ENCODE peak calls at places on chromosome 11, in four cellular contexts. S, T, J and Q are unnamed samples.

GRCh38 chr11:1878134-1879031 is 13.3 kb downstream of the PRR33 start:
- DNase-seq in S (peak), T (no peak), J (peak), Q (no peak)

GRCh38 chr11:104127828-104128227 is 36.1 kb downstream of the PDGFD start:
- DNase-seq in S (no peak), T (peak), J (no peak), Q (peak)

GRCh38 chr11:110716361-110716760 is 4.1 kb upstream of the ARHGAP20 start:
- DNase-seq in S (no peak), T (peak), J (no peak), Q (no peak)

GRCh38 chr11:33000181-33000580 is 15.5 kb upstream of the DEPDC7 start:
- DNase-seq in S (no peak), T (peak), J (no peak), Q (peak)

GRCh38 chr11:132674161-132674560 is 858.1 kb downstream of the OPCML start:
- DNase-seq in S (no peak), T (no peak), J (no peak), Q (no peak)

GRCh38 chr11:110972640-110973039 is 260.4 kb upstream of the ARHGAP20 start:
- DNase-seq in S (peak), T (peak), J (peak), Q (peak)

GRCh38 chr11:89327885-89328284 is 150.2 kb downstream of the TYR start:
- DNase-seq in S (no peak), T (no peak), J (no peak), Q (no peak)

GRCh38 chr11:11641581-11641980 is 19.8 kb upstream of the GALNT18 start:
- DNase-seq in S (no peak), T (no peak), J (no peak), Q (no peak)

GRCh38 chr11:46920709-46921108 is 2.4 kb upstream of the LRP4 start:
- DNase-seq in S (no peak), T (peak), J (peak), Q (peak)

GRCh38 chr11:61532136-61533038 is 23.8 kb downstream of the LRRC10B start:
- DNase-seq in S (peak), T (no peak), J (peak), Q (no peak)

GRCh38 chr11:60905551-60906113 is 753 bp downstream of the PRPF19 start:
- DNase-seq in S (no peak), T (peak), J (peak), Q (peak)

GRCh38 chr11:58900479-58901420 is 38.5 kb upstream of the GLYATL1 start:
- DNase-seq in S (peak), T (peak), J (peak), Q (no peak)

GRCh38 chr11:10544491-10545470 is 3.8 kb upstream of the RNF141 start:
- DNase-seq in S (no peak), T (no peak), J (no peak), Q (no peak)

GRCh38 chr11:833114-833791 is 501 bp downstream of the CD151 start:
- DNase-seq in S (no peak), T (no peak), J (peak), Q (no peak)

GRCh38 chr11:86577663-86578636 is 94.5 kb downstream of the ME3 start:
- DNase-seq in S (peak), T (peak), J (peak), Q (peak)

GRCh38 chr11:121630041-121630440 is 177.3 kb upstream of the SORL1-AS1 start:
- DNase-seq in S (no peak), T (peak), J (no peak), Q (peak)

GRCh38 chr11:95700471-95700817 is 89.1 kb downstream of the FAM76B start:
- DNase-seq in S (no peak), T (no peak), J (no peak), Q (no peak)

GRCh38 chr11:107956543-107956942 is 28.3 kb downstream of the RAB39A start:
- DNase-seq in S (no peak), T (no peak), J (no peak), Q (no peak)

GRCh38 chr11:123616505-123617198 is 37.8 kb downstream of the SCN3B start:
- DNase-seq in S (no peak), T (peak), J (peak), Q (peak)

GRCh38 chr11:18704698-18705097 is 6.1 kb downstream of the TMEM86A start:
- DNase-seq in S (no peak), T (no peak), J (no peak), Q (no peak)

GRCh38 chr11:103584021-103584420 is 452.4 kb upstream of the DDI1 start:
- DNase-seq in S (no peak), T (no peak), J (no peak), Q (no peak)

GRCh38 chr11:112497826-112498225 is 237.2 kb upstream of the PLET1 start:
- DNase-seq in S (no peak), T (no peak), J (no peak), Q (no peak)

GRCh38 chr11:92240946-92241345 is 16.3 kb downstream of the FAT3 start:
- DNase-seq in S (no peak), T (no peak), J (no peak), Q (no peak)

GRCh38 chr11:96167787-96168186 is 175.2 kb downstream of the MAML2 start:
- DNase-seq in S (no peak), T (no peak), J (no peak), Q (no peak)

GRCh38 chr11:47354913-47355282 is 2.4 kb upstream of the MYBPC3 start:
- DNase-seq in S (no peak), T (no peak), J (no peak), Q (no peak)

GRCh38 chr11:86481399-86481798 is 106.7 kb downstream of the CCDC81 start:
- DNase-seq in S (no peak), T (no peak), J (no peak), Q (no peak)